ENCODE peak calls at places on chromosomes 12 and 14, in six cellular contexts. O is upper lobe of right lung, X is EL, Z is A172, V is left cardiac atrium, D is left ventricle myocardium inferior. W is an unnamed sample.
A peak's percentile ranks its signal among the peaks of the same experiment; 100 is the strongest.

GRCh38 chr14:57574617-57575288 is 81.1 kb upstream of the CCDC198 start:
- DNase-seq in O (no peak), X (no peak), Z (no peak), V (no peak), D (no peak), W (no peak)

GRCh38 chr14:37796703-37797416 is 201.4 kb downstream of the TTC6 start:
- DNase-seq in O (no peak), X (no peak), Z (no peak), V (no peak), D (no peak), W (no peak)

GRCh38 chr14:64711039-64711438 is 6.8 kb downstream of the PLEKHG3 start:
- DNase-seq in O (no peak), X (no peak), Z (no peak), V (no peak), D (no peak), W (no peak)

GRCh38 chr12:15522574-15523187 is 200.4 kb downstream of the PTPRO start:
- DNase-seq in O (no peak), X (peak; percentile 46), Z (peak; percentile 43), V (no peak), D (no peak), W (peak; percentile 66)

GRCh38 chr14:24204163-24205146 is 1.0 kb upstream of the TSSK4 start:
- DNase-seq in O (no peak), X (no peak), Z (no peak), V (no peak), D (no peak), W (no peak)

GRCh38 chr12:24560867-24561266 is 388.0 kb downstream of the BCAT1 start:
- DNase-seq in O (no peak), X (no peak), Z (no peak), V (peak; percentile 31), D (no peak), W (no peak)

GRCh38 chr14:99524804-99525698 is 43.8 kb downstream of the CCNK start:
- DNase-seq in O (no peak), X (peak; percentile 73), Z (peak; percentile 61), V (no peak), D (peak; percentile 13), W (peak; percentile 7)

GRCh38 chr14:100524933-100525243 is 62.3 kb downstream of the BEGAIN start:
- DNase-seq in O (peak; percentile 42), X (no peak), Z (no peak), V (no peak), D (no peak), W (no peak)

GRCh38 chr12:45839917-45840316 is 110.4 kb downstream of the ARID2 start:
- DNase-seq in O (no peak), X (no peak), Z (no peak), V (no peak), D (no peak), W (no peak)

GRCh38 chr12:102444093-102444492 is 36.3 kb downstream of the IGF1 start:
- DNase-seq in O (no peak), X (no peak), Z (no peak), V (no peak), D (no peak), W (no peak)

GRCh38 chr14:78840898-78841297 is 670.7 kb downstream of the NRXN3 start:
- DNase-seq in O (no peak), X (no peak), Z (no peak), V (no peak), D (no peak), W (no peak)

GRCh38 chr12:101599771-101600486 is 5.2 kb downstream of the MYBPC1 start:
- DNase-seq in O (no peak), X (no peak), Z (no peak), V (no peak), D (no peak), W (no peak)

GRCh38 chr14:70882771-70883492 is 24.3 kb upstream of the PCNX1 start:
- DNase-seq in O (no peak), X (peak; percentile 84), Z (peak; percentile 62), V (no peak), D (no peak), W (peak; percentile 23)

GRCh38 chr14:101198398-101199027 is 295.0 kb upstream of the RTL1 start:
- DNase-seq in O (peak; percentile 56), X (no peak), Z (no peak), V (no peak), D (no peak), W (no peak)

GRCh38 chr12:97557116-97557515 is 94.5 kb downstream of the RMST start:
- DNase-seq in O (no peak), X (no peak), Z (no peak), V (no peak), D (no peak), W (no peak)

GRCh38 chr14:37251778-37252177 is 54.0 kb downstream of the MIPOL1 start:
- DNase-seq in O (no peak), X (no peak), Z (no peak), V (no peak), D (no peak), W (no peak)

GRCh38 chr14:100159107-100159864 is at the start of gene DEGS2:
- DNase-seq in O (peak; percentile 85), X (no peak), Z (no peak), V (peak; percentile 28), D (no peak), W (no peak)

GRCh38 chr14:45133683-45134050 is 614 bp downstream of the FKBP3 start:
- DNase-seq in O (no peak), X (no peak), Z (no peak), V (no peak), D (no peak), W (no peak)

GRCh38 chr14:100898935-100899840 is 4.3 kb downstream of the RTL1 start:
- DNase-seq in O (peak; percentile 27), X (no peak), Z (no peak), V (no peak), D (peak; percentile 30), W (no peak)

GRCh38 chr12:53427905-53428594 is 4.4 kb downstream of the AMHR2 start:
- DNase-seq in O (no peak), X (peak; percentile 92), Z (peak; percentile 96), V (no peak), D (no peak), W (peak; percentile 98)